ENCODE peak calls at places on chromosomes 16 and 17, in four cellular contexts. T is tibial artery, K is AG04450, X is transverse colon. N is an unnamed sample.

GRCh38 chr16:81478876-81479496 is 34.4 kb downstream of the CMIP start:
- DNase-seq in T (peak; percentile 71), K (no peak), X (peak; percentile 73), N (peak; percentile 74)

GRCh38 chr16:28014851-28015250 is 48.7 kb downstream of the GSG1L start:
- DNase-seq in T (no peak), K (no peak), X (no peak), N (no peak)

GRCh38 chr17:75828051-75828400 is 16.2 kb downstream of the UNC13D start:
- DNase-seq in T (no peak), K (no peak), X (no peak), N (no peak)

GRCh38 chr16:57533366-57533617 is 3.1 kb downstream of the CCDC102A start:
- DNase-seq in T (no peak), K (no peak), X (no peak), N (no peak)

GRCh38 chr16:17346774-17347569 is 123.8 kb downstream of the XYLT1 start:
- DNase-seq in T (no peak), K (no peak), X (peak; percentile 75), N (no peak)

GRCh38 chr16:67415872-67416793 is at the start of gene ZDHHC1:
- DNase-seq in T (peak; percentile 60), K (no peak), X (peak; percentile 76), N (peak; percentile 92)

GRCh38 chr17:78497115-78497540 is 80.1 kb downstream of the DNAH17 start:
- DNase-seq in T (peak; percentile 69), K (peak; percentile 38), X (peak; percentile 67), N (peak; percentile 66)

GRCh38 chr17:62714016-62714777 is 86.7 kb downstream of the MRC2 start:
- DNase-seq in T (no peak), K (no peak), X (no peak), N (no peak)

GRCh38 chr17:60304502-60304901 is 87.4 kb downstream of the USP32 start:
- DNase-seq in T (no peak), K (no peak), X (no peak), N (no peak)

GRCh38 chr17:43882761-43883415 is 24.4 kb downstream of the MPP2 start:
- DNase-seq in T (no peak), K (no peak), X (no peak), N (no peak)

GRCh38 chr17:53765609-53766008 is 57.1 kb upstream of the KIF2B start:
- DNase-seq in T (no peak), K (no peak), X (no peak), N (no peak)

GRCh38 chr17:46818319-46818928 is at the start of gene WNT3:
- DNase-seq in T (no peak), K (no peak), X (peak; percentile 16), N (no peak)

GRCh38 chr16:1919680-1919998 is 1.4 kb upstream of the HS3ST6 start:
- DNase-seq in T (no peak), K (no peak), X (no peak), N (no peak)

GRCh38 chr16:11619327-11619851 is 32.7 kb upstream of the LITAF start:
- DNase-seq in T (peak; percentile 40), K (no peak), X (no peak), N (no peak)
- H3K4me3 ChIP-seq in T (no peak overlapping the region), K (no peak overlapping the region), X (no peak overlapping the region), N (no peak overlapping the region)

GRCh38 chr17:49490271-49490670 is 4.8 kb upstream of the NGFR start:
- DNase-seq in T (no peak), K (no peak), X (no peak), N (peak; percentile 23)

GRCh38 chr17:49487202-49487601 is 7.9 kb upstream of the NGFR start:
- DNase-seq in T (no peak), K (no peak), X (no peak), N (no peak)

GRCh38 chr17:49488612-49489011 is 6.5 kb upstream of the NGFR start:
- DNase-seq in T (no peak), K (no peak), X (no peak), N (no peak)

GRCh38 chr17:49491370-49491769 is 3.7 kb upstream of the NGFR start:
- DNase-seq in T (no peak), K (no peak), X (no peak), N (no peak)

GRCh38 chr17:49489348-49489747 is 5.7 kb upstream of the NGFR start:
- DNase-seq in T (no peak), K (no peak), X (no peak), N (no peak)
- H3K27me3 ChIP-seq in T (no peaks in the 10 kb centered on the region), K (peaks cover 64% of the 10 kb centered on the region), X (peaks cover 30% of the 10 kb centered on the region), N (no peaks in the 10 kb centered on the region)

DNA sequence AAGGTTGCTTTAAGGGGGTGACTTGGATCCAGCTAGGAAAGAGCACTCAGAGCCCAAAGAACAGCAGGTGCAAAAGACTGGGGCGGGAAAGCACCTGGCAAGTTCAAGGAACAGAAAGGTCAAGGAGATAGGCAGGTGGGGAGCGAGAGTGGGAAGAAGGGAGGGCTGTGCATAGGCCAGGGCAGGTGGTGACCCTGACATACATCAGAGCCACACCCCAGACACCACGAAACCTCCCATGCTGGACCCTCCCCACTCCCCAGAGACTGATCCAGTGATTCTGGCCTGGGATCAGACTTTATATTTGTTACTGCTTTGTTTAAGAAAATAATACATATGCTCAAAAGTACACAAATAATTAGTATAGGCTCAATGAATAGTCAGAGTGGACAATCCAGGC is 48.5 kb upstream of the RBFOX3 start:
- DNase-seq in T (no peak), K (no peak), X (no peak), N (no peak)
- H3K27ac ChIP-seq in T (no peak overlapping the region), K (no peak overlapping the region), X (peak overlapping the region; percentile 80), N (no peak overlapping the region)

GRCh38 chr17:73151888-73152633 is 12.7 kb upstream of the SSTR2 start:
- DNase-seq in T (no peak), K (no peak), X (no peak), N (no peak)

GRCh38 chr17:73155410-73156165 is 9.2 kb upstream of the SSTR2 start:
- DNase-seq in T (no peak), K (no peak), X (no peak), N (no peak)

GRCh38 chr17:73158133-73158532 is 6.7 kb upstream of the SSTR2 start:
- DNase-seq in T (no peak), K (no peak), X (no peak), N (no peak)

GRCh38 chr17:73156887-73157870 is 7.6 kb upstream of the SSTR2 start:
- DNase-seq in T (no peak), K (no peak), X (no peak), N (no peak)

GRCh38 chr17:73156166-73156840 is 8.5 kb upstream of the SSTR2 start:
- DNase-seq in T (peak; percentile 74), K (peak; percentile 27), X (peak; percentile 67), N (peak; percentile 72)
- H3K4me3 ChIP-seq in T (no peak overlapping the region), K (no peak overlapping the region), X (no peak overlapping the region), N (no peak overlapping the region)

GRCh38 chr17:67374329-67375053 is 2.6 kb upstream of the PITPNC1 start:
- DNase-seq in T (peak; percentile 92), K (peak; percentile 63), X (peak; percentile 87), N (peak; percentile 91)
- H3K27me3 ChIP-seq in T (no peaks in the 10 kb centered on the region), K (no peaks in the 10 kb centered on the region), X (no peaks in the 10 kb centered on the region), N (no peaks in the 10 kb centered on the region)

DNA sequence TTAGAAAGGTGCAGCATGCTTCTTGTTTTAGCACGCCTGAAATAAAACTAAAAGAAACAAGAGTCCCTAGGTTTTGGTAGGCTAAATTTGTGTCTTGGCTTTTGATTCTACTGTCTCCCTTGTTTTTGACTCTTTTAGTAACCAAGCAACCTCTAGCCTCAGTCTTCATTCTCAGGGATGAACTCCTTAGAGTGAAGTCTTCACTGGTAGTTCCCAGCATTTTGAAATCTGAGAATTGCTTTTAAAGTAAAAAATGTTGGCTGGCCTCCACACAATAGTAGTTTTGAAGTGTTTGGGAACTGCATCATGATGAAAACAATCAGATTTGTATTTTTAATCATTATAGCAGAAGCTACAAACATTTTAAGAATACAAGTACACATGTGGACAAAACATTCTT is 6.1 kb upstream of the CDR2 start:
- DNase-seq in T (no peak), K (no peak), X (no peak), N (no peak)
- H3K27ac ChIP-seq in T (no peak overlapping the region), K (no peak overlapping the region), X (no peak overlapping the region), N (no peak overlapping the region)

DNA sequence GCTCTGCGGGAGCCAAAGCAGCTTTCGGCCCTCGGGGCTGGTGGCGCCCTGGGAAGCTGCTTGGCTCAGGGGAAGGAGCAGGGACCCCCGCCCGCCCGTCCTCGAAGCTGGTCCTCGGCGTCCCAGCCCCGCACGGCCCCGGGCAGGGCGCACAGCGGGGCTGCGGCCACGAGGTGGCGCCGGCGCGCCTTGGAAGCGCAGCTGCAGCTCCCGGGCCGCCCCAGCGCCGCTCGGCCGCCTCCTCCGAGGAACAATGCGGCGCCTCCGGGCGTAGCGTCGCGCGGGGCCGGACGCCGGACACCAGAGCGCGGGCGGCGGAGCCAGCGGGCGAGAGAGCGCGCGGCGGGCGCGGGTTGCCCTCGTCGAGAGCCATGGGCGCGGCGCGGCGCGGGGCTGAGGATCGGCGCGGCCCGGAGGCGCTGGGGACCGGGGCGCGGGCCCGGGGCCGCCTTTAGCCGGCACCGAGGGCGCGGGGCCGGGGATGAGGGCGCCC is at the start of gene MGAT5B:
- DNase-seq in T (peak; percentile 57), K (peak; percentile 24), X (peak; percentile 75), N (peak; percentile 95)
- H3K4me3 ChIP-seq in T (peak within 1 kb of the TSS; percentile 32), K (peak within 1 kb of the TSS; percentile 29), X (no peak within 1 kb of the TSS), N (peak within 1 kb of the TSS; percentile 56)

DNA sequence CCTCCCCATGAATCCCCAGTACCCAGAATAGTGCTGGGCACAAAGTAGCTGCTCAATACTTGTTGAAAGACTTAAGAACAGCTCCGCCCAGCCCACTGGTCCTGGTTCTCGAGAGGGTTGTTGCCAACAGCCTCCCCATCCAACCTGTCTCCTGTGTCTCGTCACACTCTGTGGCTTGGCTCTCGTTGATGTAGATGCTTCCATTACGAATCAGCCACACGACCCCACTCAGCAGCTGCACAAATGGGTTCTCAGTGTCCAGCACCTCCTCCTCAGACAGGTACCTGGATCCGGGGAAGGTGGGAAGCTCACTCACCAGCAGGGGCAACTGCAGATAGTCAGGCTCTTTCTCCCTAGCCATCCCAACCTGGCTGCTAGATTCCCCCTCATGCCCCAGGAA is 2.1 kb downstream of the NAGPA start:
- DNase-seq in T (no peak), K (no peak), X (no peak), N (no peak)
- H3K27me3 ChIP-seq in T (no peaks in the 10 kb centered on the region), K (no peaks in the 10 kb centered on the region), X (no peaks in the 10 kb centered on the region), N (no peaks in the 10 kb centered on the region)

DNA sequence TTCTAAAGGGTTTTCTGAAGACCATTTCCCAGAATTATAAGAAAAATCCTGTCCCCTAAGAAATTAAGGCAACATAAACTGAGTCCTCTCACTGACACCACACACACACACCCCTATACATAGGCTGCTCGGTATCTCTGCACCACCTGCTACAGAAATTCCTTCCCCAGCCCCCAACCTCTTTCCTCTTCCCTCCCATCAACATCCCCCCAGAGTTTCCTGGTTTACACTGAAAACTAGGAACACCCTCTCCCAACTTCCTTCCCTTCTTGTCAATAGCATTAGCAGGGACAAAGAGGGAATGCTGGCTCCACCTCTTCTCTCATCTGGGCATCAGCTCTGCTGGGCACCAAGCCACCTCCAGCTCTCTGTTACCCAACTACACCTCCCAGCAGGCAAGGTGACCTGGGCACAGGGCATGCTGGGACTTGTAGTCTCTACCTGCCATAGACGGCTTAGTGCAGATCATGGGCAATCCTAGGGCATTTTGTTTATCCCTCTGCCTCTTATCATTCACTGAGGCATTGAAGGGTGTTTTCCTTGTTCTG is 15.7 kb downstream of the CAVIN1 start:
- DNase-seq in T (peak; percentile 89), K (no peak), X (peak; percentile 86), N (peak; percentile 85)
- H3K27ac ChIP-seq in T (peak overlapping the region; percentile 98), K (peak overlapping the region; percentile 52), X (peak overlapping the region; percentile 80), N (peak overlapping the region; percentile 92)